ENCODE peak calls at places on chromosomes 16 and 17, in five cellular contexts. One of them, this sample, is unnamed. For H3K4me1, the result is how much of the 10 kb centered on the place peaks cover.

GRCh38 chr16:14110728-14111251 is 39.7 kb downstream of the MRTFB start:
- DNase-seq in Peyer's patch: no peak
- DNase-seq in GM23248: no peak
- DNase-seq in mesendoderm: no peak
- DNase-seq in CD8-positive, alpha-beta memory T cell: no peak
- DNase-seq in this sample: no peak

GRCh38 chr17:43722921-43723665 is 35.5 kb downstream of the SOST start:
- DNase-seq in Peyer's patch: no peak
- DNase-seq in GM23248: no peak
- DNase-seq in mesendoderm: peak
- DNase-seq in CD8-positive, alpha-beta memory T cell: no peak
- DNase-seq in this sample: no peak

GRCh38 chr17:68599091-68599872 is 1.9 kb downstream of the FAM20A start:
- DNase-seq in Peyer's patch: no peak
- DNase-seq in GM23248: peak
- DNase-seq in mesendoderm: no peak
- DNase-seq in CD8-positive, alpha-beta memory T cell: no peak
- DNase-seq in this sample: no peak

GRCh38 chr16:7285520-7285919 is 47.1 kb upstream of the RBFOX1 start:
- DNase-seq in Peyer's patch: no peak
- DNase-seq in GM23248: no peak
- DNase-seq in mesendoderm: no peak
- DNase-seq in CD8-positive, alpha-beta memory T cell: no peak
- DNase-seq in this sample: no peak

GRCh38 chr17:13568746-13569739 is 32.7 kb downstream of the HS3ST3A1 start:
- DNase-seq in Peyer's patch: no peak
- DNase-seq in GM23248: no peak
- DNase-seq in mesendoderm: peak
- DNase-seq in CD8-positive, alpha-beta memory T cell: no peak
- DNase-seq in this sample: no peak

GRCh38 chr16:23905027-23905426 is 69.2 kb downstream of the PRKCB start:
- DNase-seq in Peyer's patch: no peak
- DNase-seq in GM23248: peak
- DNase-seq in mesendoderm: peak
- DNase-seq in CD8-positive, alpha-beta memory T cell: no peak
- DNase-seq in this sample: no peak

GRCh38 chr17:34758747-34759146 is 179.4 kb downstream of the TMEM132E start:
- DNase-seq in Peyer's patch: no peak
- DNase-seq in GM23248: no peak
- DNase-seq in mesendoderm: no peak
- DNase-seq in CD8-positive, alpha-beta memory T cell: no peak
- DNase-seq in this sample: no peak

GRCh38 chr17:71409712-71410111 is 711.1 kb upstream of the SOX9 start:
- DNase-seq in Peyer's patch: no peak
- DNase-seq in GM23248: peak
- DNase-seq in mesendoderm: no peak
- DNase-seq in CD8-positive, alpha-beta memory T cell: no peak
- DNase-seq in this sample: no peak

GRCh38 chr16:10518479-10519041 is 61.8 kb downstream of the EMP2 start:
- DNase-seq in Peyer's patch: no peak
- DNase-seq in GM23248: no peak
- DNase-seq in mesendoderm: no peak
- DNase-seq in CD8-positive, alpha-beta memory T cell: no peak
- DNase-seq in this sample: no peak

GRCh38 chr17:48642059-48642842 is 16.1 kb upstream of the HOXB9 start:
- DNase-seq in Peyer's patch: peak
- DNase-seq in GM23248: no peak
- DNase-seq in mesendoderm: peak
- DNase-seq in CD8-positive, alpha-beta memory T cell: no peak
- DNase-seq in this sample: no peak

GRCh38 chr17:345992-346785 is 6.4 kb downstream of the RPH3AL start:
- DNase-seq in Peyer's patch: no peak
- DNase-seq in GM23248: no peak
- DNase-seq in mesendoderm: no peak
- DNase-seq in CD8-positive, alpha-beta memory T cell: no peak
- DNase-seq in this sample: no peak

GRCh38 chr17:18158022-18158600 is 25.5 kb upstream of the ALKBH5 start:
- DNase-seq in Peyer's patch: peak
- DNase-seq in GM23248: peak
- DNase-seq in mesendoderm: peak
- DNase-seq in CD8-positive, alpha-beta memory T cell: peak
- DNase-seq in this sample: peak

DNA sequence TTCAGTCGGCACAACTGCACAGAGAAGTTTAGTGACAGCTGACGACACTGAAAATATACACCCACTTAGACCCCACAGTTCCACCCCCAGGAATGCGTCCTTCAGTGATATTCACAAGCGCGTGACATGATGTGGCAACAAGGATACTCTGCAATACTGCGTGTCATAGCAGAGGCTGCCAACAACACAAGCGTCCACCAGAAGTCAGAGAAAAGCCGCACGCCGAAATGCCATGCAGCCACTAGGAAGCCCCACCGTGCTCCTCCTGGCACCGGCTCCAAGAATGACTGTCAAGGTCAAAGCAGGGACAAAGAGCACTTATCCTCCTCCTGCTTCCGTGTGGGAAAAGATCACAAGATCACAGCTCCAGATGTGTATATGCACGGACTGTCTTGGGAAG is 3.5 kb downstream of the ATP2A3 start:
- DNase-seq in Peyer's patch: peak
- DNase-seq in GM23248: peak
- DNase-seq in mesendoderm: no peak
- DNase-seq in CD8-positive, alpha-beta memory T cell: no peak
- DNase-seq in this sample: peak
- H3K4me1 ChIP-seq in Peyer's patch: under half
- H3K4me1 ChIP-seq in GM23248: under half
- H3K4me1 ChIP-seq in mesendoderm: under half
- H3K4me1 ChIP-seq in CD8-positive, alpha-beta memory T cell: half or more
- H3K4me1 ChIP-seq in this sample: under half

DNA sequence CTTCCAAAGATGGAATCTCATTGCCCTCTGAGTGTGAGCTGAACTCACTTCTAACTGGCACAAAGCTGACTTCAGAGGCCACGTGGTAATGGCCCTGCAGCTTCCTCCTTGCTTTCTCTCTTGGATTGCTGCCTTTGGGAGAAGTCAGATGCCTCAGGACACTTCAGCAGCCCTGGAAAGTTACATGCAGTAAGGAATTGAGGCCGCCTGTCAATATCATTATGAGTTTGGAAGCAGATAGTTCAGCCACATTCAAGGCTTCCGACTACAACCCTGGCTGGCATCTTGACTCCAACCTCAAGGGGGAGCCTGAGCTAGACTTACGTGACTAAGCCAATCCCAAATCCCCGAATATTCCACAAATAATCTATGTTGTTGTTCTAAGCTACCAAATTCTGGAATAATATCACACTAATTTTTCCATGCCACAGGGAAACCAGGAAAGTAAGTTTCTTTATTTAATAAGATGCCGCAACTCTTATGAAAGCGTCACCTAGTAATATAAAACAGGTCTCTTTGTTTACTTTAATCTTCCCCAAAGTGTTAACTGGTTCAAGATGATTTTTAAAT is 13.6 kb downstream of the CEP20 start:
- DNase-seq in Peyer's patch: peak
- DNase-seq in GM23248: peak
- DNase-seq in mesendoderm: peak
- DNase-seq in CD8-positive, alpha-beta memory T cell: no peak
- DNase-seq in this sample: peak
- H3K4me1 ChIP-seq in Peyer's patch: under half
- H3K4me1 ChIP-seq in GM23248: under half
- H3K4me1 ChIP-seq in mesendoderm: under half
- H3K4me1 ChIP-seq in CD8-positive, alpha-beta memory T cell: under half
- H3K4me1 ChIP-seq in this sample: under half

GRCh38 chr17:42276609-42277341 is 584 bp upstream of the STAT5B start:
- DNase-seq in Peyer's patch: peak
- DNase-seq in GM23248: peak
- DNase-seq in mesendoderm: peak
- DNase-seq in CD8-positive, alpha-beta memory T cell: peak
- DNase-seq in this sample: peak

GRCh38 chr17:42274273-42274542 is 2.0 kb downstream of the STAT5B start:
- DNase-seq in Peyer's patch: no peak
- DNase-seq in GM23248: no peak
- DNase-seq in mesendoderm: no peak
- DNase-seq in CD8-positive, alpha-beta memory T cell: no peak
- DNase-seq in this sample: no peak

GRCh38 chr17:42274812-42275526 is 1.2 kb downstream of the STAT5B start:
- DNase-seq in Peyer's patch: no peak
- DNase-seq in GM23248: peak
- DNase-seq in mesendoderm: no peak
- DNase-seq in CD8-positive, alpha-beta memory T cell: no peak
- DNase-seq in this sample: peak

GRCh38 chr17:42276359-42276608 is at the start of gene STAT5B:
- DNase-seq in Peyer's patch: peak
- DNase-seq in GM23248: peak
- DNase-seq in mesendoderm: peak
- DNase-seq in CD8-positive, alpha-beta memory T cell: peak
- DNase-seq in this sample: peak

GRCh38 chr17:42275527-42276358 is 448 bp downstream of the STAT5B start:
- DNase-seq in Peyer's patch: no peak
- DNase-seq in GM23248: no peak
- DNase-seq in mesendoderm: peak
- DNase-seq in CD8-positive, alpha-beta memory T cell: peak
- DNase-seq in this sample: peak
- H3K4me1 ChIP-seq in Peyer's patch: under half
- H3K4me1 ChIP-seq in GM23248: under half
- H3K4me1 ChIP-seq in mesendoderm: under half
- H3K4me1 ChIP-seq in CD8-positive, alpha-beta memory T cell: half or more
- H3K4me1 ChIP-seq in this sample: under half

GRCh38 chr17:4232168-4232813 is 31.5 kb downstream of the ANKFY1 start:
- DNase-seq in Peyer's patch: no peak
- DNase-seq in GM23248: peak
- DNase-seq in mesendoderm: no peak
- DNase-seq in CD8-positive, alpha-beta memory T cell: no peak
- DNase-seq in this sample: no peak

GRCh38 chr17:4234406-4234805 is 29.4 kb downstream of the ANKFY1 start:
- DNase-seq in Peyer's patch: no peak
- DNase-seq in GM23248: no peak
- DNase-seq in mesendoderm: no peak
- DNase-seq in CD8-positive, alpha-beta memory T cell: no peak
- DNase-seq in this sample: no peak

GRCh38 chr17:4236456-4236855 is 27.3 kb downstream of the ANKFY1 start:
- DNase-seq in Peyer's patch: no peak
- DNase-seq in GM23248: no peak
- DNase-seq in mesendoderm: no peak
- DNase-seq in CD8-positive, alpha-beta memory T cell: no peak
- DNase-seq in this sample: no peak

GRCh38 chr17:4235372-4236279 is 28.2 kb downstream of the ANKFY1 start:
- DNase-seq in Peyer's patch: no peak
- DNase-seq in GM23248: no peak
- DNase-seq in mesendoderm: no peak
- DNase-seq in CD8-positive, alpha-beta memory T cell: no peak
- DNase-seq in this sample: no peak

DNA sequence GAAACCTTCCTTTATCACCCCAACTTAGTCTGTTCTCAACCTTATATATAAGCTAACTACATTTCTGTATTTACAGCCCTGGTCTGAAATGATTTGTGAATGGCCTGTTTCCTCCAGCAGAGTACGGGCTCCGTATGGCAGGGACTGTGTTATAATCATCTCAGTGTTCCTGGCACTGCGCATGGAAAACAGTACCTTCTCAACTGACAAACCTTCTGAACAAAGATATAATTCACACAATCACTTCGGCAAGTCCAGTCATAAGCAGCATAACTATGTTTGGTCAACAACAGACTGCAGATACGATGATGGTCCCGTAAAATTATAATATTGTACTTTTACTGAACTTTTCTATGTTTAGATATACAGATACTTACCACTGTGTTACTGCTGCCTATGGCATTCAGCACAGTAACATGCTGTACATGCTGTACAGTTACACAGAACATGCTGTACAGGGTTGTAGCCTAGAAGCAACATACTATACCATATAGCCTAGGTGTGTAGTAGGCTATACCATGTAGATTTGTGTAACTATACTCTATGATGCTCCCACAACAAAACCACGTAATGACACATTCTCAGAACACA is 30.0 kb downstream of the ANKFY1 start:
- DNase-seq in Peyer's patch: no peak
- DNase-seq in GM23248: no peak
- DNase-seq in mesendoderm: no peak
- DNase-seq in CD8-positive, alpha-beta memory T cell: no peak
- DNase-seq in this sample: no peak
- H3K4me1 ChIP-seq in Peyer's patch: under half
- H3K4me1 ChIP-seq in GM23248: half or more
- H3K4me1 ChIP-seq in mesendoderm: under half
- H3K4me1 ChIP-seq in CD8-positive, alpha-beta memory T cell: under half
- H3K4me1 ChIP-seq in this sample: under half

GRCh38 chr16:68282064-68282452 is 17.7 kb downstream of the SLC7A6 start:
- DNase-seq in Peyer's patch: no peak
- DNase-seq in GM23248: no peak
- DNase-seq in mesendoderm: no peak
- DNase-seq in CD8-positive, alpha-beta memory T cell: no peak
- DNase-seq in this sample: no peak

GRCh38 chr16:68281368-68282063 is 17.2 kb downstream of the SLC7A6 start:
- DNase-seq in Peyer's patch: no peak
- DNase-seq in GM23248: no peak
- DNase-seq in mesendoderm: no peak
- DNase-seq in CD8-positive, alpha-beta memory T cell: no peak
- DNase-seq in this sample: no peak

GRCh38 chr16:68283840-68284595 is 19.7 kb downstream of the SLC7A6 start:
- DNase-seq in Peyer's patch: peak
- DNase-seq in GM23248: no peak
- DNase-seq in mesendoderm: no peak
- DNase-seq in CD8-positive, alpha-beta memory T cell: no peak
- DNase-seq in this sample: no peak

GRCh38 chr16:68284847-68285246 is 20.5 kb downstream of the SLC7A6 start:
- DNase-seq in Peyer's patch: peak
- DNase-seq in GM23248: no peak
- DNase-seq in mesendoderm: no peak
- DNase-seq in CD8-positive, alpha-beta memory T cell: no peak
- DNase-seq in this sample: no peak

GRCh38 chr16:68283346-68283745 is 19.0 kb downstream of the SLC7A6 start:
- DNase-seq in Peyer's patch: no peak
- DNase-seq in GM23248: no peak
- DNase-seq in mesendoderm: no peak
- DNase-seq in CD8-positive, alpha-beta memory T cell: no peak
- DNase-seq in this sample: no peak
- H3K4me1 ChIP-seq in Peyer's patch: under half
- H3K4me1 ChIP-seq in GM23248: under half
- H3K4me1 ChIP-seq in mesendoderm: under half
- H3K4me1 ChIP-seq in CD8-positive, alpha-beta memory T cell: half or more
- H3K4me1 ChIP-seq in this sample: half or more

GRCh38 chr16:58497468-58497867 is 2.5 kb upstream of the NDRG4 start:
- DNase-seq in Peyer's patch: no peak
- DNase-seq in GM23248: no peak
- DNase-seq in mesendoderm: no peak
- DNase-seq in CD8-positive, alpha-beta memory T cell: no peak
- DNase-seq in this sample: no peak
- H3K4me1 ChIP-seq in Peyer's patch: under half
- H3K4me1 ChIP-seq in GM23248: under half
- H3K4me1 ChIP-seq in mesendoderm: under half
- H3K4me1 ChIP-seq in CD8-positive, alpha-beta memory T cell: under half
- H3K4me1 ChIP-seq in this sample: under half

This sample was measured in thyroid gland.